ENCODE peak calls at places on chromosomes 7 and 10, in six cellular contexts. J, E, R, H, Y and X are unnamed samples. For H3K9me3, the result is how much of the 10 kb centered on the place peaks cover.

GRCh38 chr7:11818281-11818680 is 13.7 kb downstream of the THSD7A start:
- DNase-seq in Y (no peak), R (no peak), H (no peak), E (no peak), J (no peak), X (no peak)

GRCh38 chr7:55174456-55174855 is 155.6 kb downstream of the EGFR start:
- DNase-seq in E (no peak), H (no peak), Y (no peak), J (no peak), R (no peak), X (no peak)

GRCh38 chr10:113230018-113230610 is 280.1 kb downstream of the TCF7L2 start:
- DNase-seq in E (no peak), J (no peak), R (no peak), Y (no peak), H (no peak), X (no peak)

GRCh38 chr10:131691481-131692090 is 209.2 kb upstream of the PPP2R2D start:
- DNase-seq in H (no peak), Y (no peak), J (no peak), R (no peak), E (no peak), X (no peak)

GRCh38 chr7:156614434-156615264 is 25.9 kb upstream of the RNF32 start:
- DNase-seq in J (no peak), H (no peak), Y (no peak), E (no peak), R (no peak), X (no peak)

GRCh38 chr7:21429786-21430574 is 2.1 kb downstream of the SP4 start:
- DNase-seq in J (no peak), Y (no peak), H (no peak), E (no peak), R (no peak), X (no peak)

GRCh38 chr7:2120251-2120660 is 112.5 kb downstream of the MAD1L1 start:
- DNase-seq in J (no peak), Y (no peak), H (no peak), R (no peak), E (no peak), X (no peak)

GRCh38 chr10:71522438-71523144 is 125.9 kb downstream of the CDH23 start:
- DNase-seq in Y (no peak), H (no peak), E (no peak), R (no peak), J (no peak), X (peak)

GRCh38 chr10:15605740-15606369 is 113.9 kb downstream of the ITGA8 start:
- DNase-seq in Y (no peak), E (no peak), H (no peak), J (no peak), R (peak), X (no peak)

GRCh38 chr7:127765150-127765549 is 113.2 kb downstream of the SND1 start:
- DNase-seq in R (no peak), E (no peak), J (no peak), Y (no peak), H (no peak), X (no peak)

GRCh38 chr10:301536-301935 is 166.3 kb downstream of the ZMYND11 start:
- DNase-seq in Y (no peak), J (no peak), H (no peak), R (no peak), E (no peak), X (no peak)

GRCh38 chr10:10911471-10911921 is 106.2 kb upstream of the CELF2 start:
- DNase-seq in J (peak), H (no peak), E (peak), R (peak), Y (no peak), X (peak)

GRCh38 chr7:115802415-115802814 is 228.1 kb downstream of the TFEC start:
- DNase-seq in Y (no peak), H (no peak), R (no peak), E (no peak), J (no peak), X (no peak)

GRCh38 chr10:88389456-88389855 is 193.7 kb downstream of the RNLS start:
- DNase-seq in E (peak), J (no peak), R (peak), Y (no peak), H (no peak), X (no peak)

GRCh38 chr10:101029520-101030309 is 1.2 kb downstream of the PDZD7 start:
- DNase-seq in J (no peak), Y (no peak), E (no peak), H (no peak), R (peak), X (no peak)

GRCh38 chr10:103416436-103417147 is 20.2 kb downstream of the PDCD11 start:
- DNase-seq in E (peak), R (peak), H (peak), Y (peak), J (peak), X (peak)

GRCh38 chr7:1861799-1862458 is 191.9 kb downstream of the ELFN1 start:
- DNase-seq in J (no peak), E (no peak), Y (no peak), R (no peak), H (no peak), X (no peak)

GRCh38 chr10:132248455-132249231 is 59.1 kb downstream of the STK32C start:
- DNase-seq in H (peak), R (peak), J (peak), E (no peak), Y (peak), X (no peak)

GRCh38 chr10:14459670-14460069 is 128.9 kb upstream of the FRMD4A start:
- DNase-seq in E (peak), H (no peak), R (no peak), J (no peak), Y (no peak), X (no peak)

GRCh38 chr7:155517969-155518368 is 28.4 kb downstream of the CNPY1 start:
- DNase-seq in E (no peak), H (no peak), Y (no peak), J (no peak), R (no peak), X (no peak)

GRCh38 chr10:47370878-47371277 is 13.2 kb downstream of the ZNF488 start:
- DNase-seq in E (no peak), J (no peak), Y (no peak), R (no peak), H (peak), X (no peak)

GRCh38 chr10:86888585-86889381 is 68.6 kb downstream of the MMRN2 start:
- DNase-seq in Y (no peak), E (peak), J (peak), H (no peak), R (peak), X (no peak)

GRCh38 chr7:2512179-2512644 is 7.4 kb upstream of the LFNG start:
- DNase-seq in R (peak), H (no peak), E (no peak), Y (no peak), J (no peak), X (no peak)

GRCh38 chr10:104642311-104643022 is 1.4 kb downstream of the SORCS3 start:
- DNase-seq in J (no peak), E (no peak), Y (no peak), H (peak), R (peak), X (no peak)

GRCh38 chr7:131331806-131332205 is 4.1 kb downstream of the MKLN1 start:
- DNase-seq in J (no peak), Y (no peak), H (no peak), R (no peak), E (no peak), X (no peak)

GRCh38 chr10:111249925-111250324 is 173.1 kb downstream of the ADRA2A start:
- DNase-seq in H (no peak), Y (no peak), J (no peak), R (no peak), E (no peak), X (no peak)

GRCh38 chr7:74570533-74571156 is 86.9 kb upstream of the GTF2I start:
- DNase-seq in R (no peak), J (no peak), E (no peak), H (no peak), Y (no peak), X (no peak)

GRCh38 chr7:36563706-36564325 is 160.5 kb downstream of the AOAH start:
- DNase-seq in J (no peak), H (no peak), Y (no peak), E (peak), R (peak), X (no peak)

GRCh38 chr7:110988890-110989501 is 101.9 kb upstream of the LRRN3 start:
- DNase-seq in R (peak), Y (no peak), J (no peak), H (no peak), E (peak), X (no peak)

GRCh38 chr7:55570939-55571338 is 1.4 kb downstream of the VOPP1 start:
- DNase-seq in R (peak), Y (no peak), H (no peak), J (peak), E (peak), X (peak)

GRCh38 chr7:90574136-90574819 is 21.8 kb upstream of the CDK14 start:
- DNase-seq in H (no peak), J (no peak), R (no peak), Y (no peak), E (peak), X (no peak)

GRCh38 chr7:75928600-75928939 is 13.6 kb downstream of the POR start:
- DNase-seq in R (no peak), H (no peak), Y (no peak), E (no peak), J (no peak), X (no peak)

GRCh38 chr7:130649004-130649790 is 19.4 kb downstream of the COPG2 start:
- DNase-seq in R (peak), E (peak), Y (peak), J (no peak), H (no peak), X (no peak)

GRCh38 chr7:24463474-24463873 is 109.8 kb upstream of the PALS2 start:
- DNase-seq in R (no peak), J (no peak), E (no peak), Y (no peak), H (no peak), X (no peak)

GRCh38 chr7:1898628-1899185 is 228.6 kb downstream of the ELFN1 start:
- DNase-seq in R (no peak), J (no peak), Y (no peak), E (no peak), H (no peak), X (no peak)

DNA sequence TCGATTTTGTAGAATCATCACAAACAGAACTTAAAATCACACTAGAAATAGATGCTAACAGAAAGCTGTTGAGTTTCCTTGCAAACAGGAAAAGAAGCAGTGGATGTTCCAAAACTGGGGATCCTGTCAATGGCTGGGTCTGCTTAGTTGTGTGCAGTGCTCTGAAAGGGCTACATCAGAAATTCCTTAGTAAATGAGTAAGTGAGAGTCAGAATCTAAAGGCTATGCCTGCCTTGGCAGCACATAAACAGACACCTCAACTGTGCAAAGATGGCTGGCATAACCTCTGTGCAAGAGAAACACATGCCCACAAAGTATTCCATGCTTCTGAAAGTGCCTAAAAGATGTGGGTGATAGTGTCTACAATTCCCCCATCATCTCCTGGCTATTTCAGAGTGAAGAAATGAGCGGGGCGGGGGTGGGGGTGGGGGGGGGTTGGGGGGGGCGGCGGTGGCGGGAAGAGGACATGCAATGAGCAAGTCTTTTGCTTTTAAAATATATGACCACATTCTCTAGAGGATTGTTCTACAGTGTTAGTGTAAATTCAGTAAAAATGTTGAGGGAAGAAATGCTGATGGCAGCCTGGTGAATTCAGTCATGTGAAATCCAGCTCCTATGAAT is 138.1 kb upstream of the LAMB4 start:
- DNase-seq in J (no peak), E (peak), R (peak), Y (no peak), H (no peak), X (no peak)
- H3K9me3 ChIP-seq in J (under half), E (under half), R (under half), Y (under half), H (under half), X (under half)

GRCh38 chr10:3068201-3068967 is 1.0 kb downstream of the PFKP start:
- DNase-seq in H (peak), Y (no peak), E (peak), R (peak), J (peak), X (no peak)

GRCh38 chr10:3068968-3069737 is 1.8 kb downstream of the PFKP start:
- DNase-seq in E (peak), Y (no peak), H (peak), J (no peak), R (peak), X (no peak)

GRCh38 chr10:3066317-3066931 is 924 bp upstream of the PFKP start:
- DNase-seq in J (no peak), H (peak), Y (no peak), E (no peak), R (no peak), X (no peak)

GRCh38 chr10:3067045-3067858 is at the start of gene PFKP:
- DNase-seq in J (no peak), R (peak), H (peak), Y (no peak), E (no peak), X (no peak)

DNA sequence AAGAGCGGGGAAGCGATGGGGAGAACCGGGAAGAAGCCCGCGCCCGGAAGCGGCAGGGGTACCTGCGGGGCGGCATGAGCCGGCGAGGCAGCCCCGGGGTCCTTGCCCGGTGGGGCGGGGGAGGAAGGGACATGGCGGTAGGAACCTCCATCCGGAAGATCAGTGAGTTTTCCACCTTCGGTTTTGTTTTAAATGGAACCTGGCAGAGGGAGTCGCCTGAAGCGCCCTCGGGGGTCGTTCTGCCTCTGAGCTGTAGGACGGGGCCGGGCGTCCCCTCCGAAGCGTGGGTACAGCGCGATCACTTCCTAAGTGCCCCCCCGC is 471 bp downstream of the PFKP start:
- DNase-seq in Y (no peak), J (no peak), H (no peak), E (no peak), R (no peak), X (no peak)
- H3K27ac ChIP-seq in Y (peak), J (no peak), H (peak), E (peak), R (peak), X (no peak)

GRCh38 chr7:78565784-78566183 is 767.2 kb downstream of the PHTF2 start:
- DNase-seq in R (no peak), Y (no peak), J (no peak), E (no peak), H (no peak), X (no peak)
- H2AFZ ChIP-seq in R (no peak), Y (no peak), J (no peak), E (no peak), H (no peak), X (no peak)

GRCh38 chr7:14137676-14138075 is 148.2 kb upstream of the ETV1 start:
- DNase-seq in E (no peak), Y (no peak), J (peak), H (no peak), R (peak), X (no peak)

DNA sequence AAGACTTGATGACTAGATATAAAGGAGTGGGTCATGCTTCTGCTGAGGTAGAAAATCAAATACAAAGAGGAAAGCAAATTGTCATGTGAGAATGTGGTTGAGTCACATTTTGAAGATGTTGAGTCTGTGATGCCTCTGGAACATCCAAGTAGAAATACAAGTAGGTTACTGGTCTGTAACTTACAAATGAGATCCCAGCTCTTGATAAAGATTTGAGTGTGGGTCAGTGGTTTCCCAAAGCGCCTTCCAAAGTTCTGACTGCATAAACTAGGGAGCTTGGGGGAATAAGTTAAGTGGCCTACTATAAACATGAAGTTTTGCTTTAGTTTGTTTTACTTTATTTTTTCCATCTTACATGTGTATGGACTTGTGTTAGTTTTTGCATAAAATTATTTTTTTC is 144.3 kb upstream of the ETV1 start:
- DNase-seq in R (no peak), H (no peak), E (no peak), Y (no peak), J (peak), X (no peak)
- H3K9me3 ChIP-seq in R (under half), H (under half), E (under half), Y (under half), J (under half), X (under half)

DNA sequence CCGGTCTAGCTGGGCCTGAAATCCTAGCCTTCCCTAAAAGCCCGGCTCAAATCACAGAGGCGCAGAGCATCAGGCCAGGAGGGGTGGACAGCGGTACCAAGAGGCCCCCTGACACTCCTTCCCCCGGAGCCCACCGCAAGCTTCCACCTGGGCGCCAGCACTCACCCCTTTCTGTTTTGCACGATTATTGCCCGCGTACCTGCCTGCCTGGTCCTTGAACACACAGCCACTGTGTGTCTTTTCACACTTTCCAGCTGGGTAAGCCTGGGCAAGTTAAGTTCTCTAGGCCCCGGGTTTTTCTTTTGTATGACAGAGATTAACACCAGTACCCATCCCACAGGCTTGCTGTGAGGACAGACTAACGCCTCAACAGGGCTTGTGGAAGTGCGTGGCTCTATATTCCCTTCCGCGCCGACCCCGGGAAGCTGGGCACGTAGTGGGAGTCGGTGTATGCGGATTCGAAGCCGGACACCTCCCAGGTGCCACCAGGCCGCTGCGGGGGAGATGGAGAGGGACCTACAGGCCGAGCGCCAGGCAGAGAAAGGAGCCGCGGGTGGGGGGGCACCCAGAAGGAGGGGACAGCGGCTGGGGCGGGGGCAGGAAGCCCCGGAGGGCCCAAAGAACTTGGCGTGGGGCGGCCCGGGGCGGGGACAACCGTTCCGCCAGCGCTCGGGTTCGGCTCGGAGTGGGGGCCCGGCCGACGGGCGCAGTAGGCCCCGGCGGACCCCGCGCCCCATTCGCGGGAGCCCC is 792 bp downstream of the ZNF746 start:
- DNase-seq in Y (no peak), E (peak), J (peak), H (peak), R (peak), X (no peak)
- H3K27ac ChIP-seq in Y (peak), E (peak), J (no peak), H (peak), R (peak), X (peak)

DNA sequence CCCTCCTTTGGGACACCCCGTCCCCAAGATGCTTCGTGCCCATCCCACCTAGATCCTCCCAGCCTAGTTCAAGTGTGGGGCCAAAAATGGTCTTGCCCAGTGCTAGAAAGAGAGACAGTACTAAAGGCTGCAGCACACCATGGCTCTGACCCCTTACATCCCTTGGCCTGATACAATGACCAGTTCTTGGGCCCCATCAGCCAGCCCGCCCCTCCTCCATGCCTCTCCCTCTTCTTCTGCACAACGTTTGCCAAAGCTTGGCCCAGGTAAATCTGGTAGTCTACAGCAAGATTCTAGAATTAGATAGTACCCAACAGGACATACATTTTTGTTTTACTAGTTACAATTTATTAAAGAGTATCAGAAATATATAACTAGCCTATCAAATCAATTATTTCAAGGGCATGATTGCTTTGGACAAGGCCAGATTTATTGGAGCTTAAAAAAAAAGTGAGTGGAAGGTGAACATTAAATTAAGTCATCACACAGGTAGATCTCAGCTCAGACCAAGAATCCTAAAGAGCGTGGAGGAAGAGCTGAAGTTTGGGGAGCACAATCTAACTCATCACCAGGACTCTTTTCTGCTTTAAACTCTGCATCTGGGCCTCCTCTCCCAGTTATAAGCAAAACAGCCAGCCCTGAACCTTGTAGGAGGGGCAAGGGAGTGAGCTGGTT is 69.8 kb downstream of the ZMIZ1 start:
- DNase-seq in Y (no peak), H (no peak), E (no peak), R (no peak), J (no peak), X (no peak)
- H2AFZ ChIP-seq in Y (no peak), H (no peak), E (peak), R (no peak), J (no peak), X (no peak)

DNA sequence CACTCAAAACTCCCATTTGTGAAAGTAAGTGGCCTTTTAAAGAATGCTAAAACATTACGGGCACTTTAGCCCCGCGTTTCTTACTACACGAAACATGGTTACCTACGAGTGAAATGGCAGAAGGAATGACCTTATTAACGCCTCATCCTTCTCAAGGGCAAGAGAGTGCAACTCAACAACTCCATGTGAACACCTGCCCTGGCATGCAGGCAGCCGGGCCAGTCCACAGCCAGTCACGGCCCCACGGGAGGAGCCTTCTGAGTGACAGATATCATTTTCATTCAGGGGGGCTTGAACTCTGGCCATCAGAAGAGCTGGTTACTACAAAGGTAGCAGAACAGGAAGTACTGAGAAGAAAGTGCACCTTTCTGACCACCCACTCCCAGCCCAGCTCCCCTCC is 236.1 kb downstream of the PTPRN2 start:
- DNase-seq in J (no peak), Y (no peak), E (no peak), R (no peak), H (no peak), X (no peak)
- H3K9me3 ChIP-seq in J (under half), Y (under half), E (under half), R (under half), H (under half), X (under half)